ENCODE peak calls at places on chromosome 7, in eight cellular contexts. One of them, this sample, is unnamed.

GRCh38 chr7:92177362-92177761 is 1.6 kb downstream of the LRRD1 start:
- DNase-seq in sigmoid colon: no peak
- DNase-seq in IMR-90: peak; percentile 70
- DNase-seq in CD8-positive, alpha-beta T cell: no peak
- DNase-seq in OCI-LY7: no peak
- DNase-seq in Panc1: no peak
- DNase-seq in Peyer's patch: no peak
- DNase-seq in pancreas: no peak
- DNase-seq in this sample: peak; percentile 38

GRCh38 chr7:152733286-152733934 is 26.1 kb upstream of the ACTR3B start:
- DNase-seq in sigmoid colon: no peak
- DNase-seq in Panc1: no peak
- DNase-seq in pancreas: no peak
- DNase-seq in CD8-positive, alpha-beta T cell: no peak
- DNase-seq in Peyer's patch: no peak
- DNase-seq in IMR-90: no peak
- DNase-seq in OCI-LY7: no peak
- DNase-seq in this sample: peak; percentile 36

GRCh38 chr7:73521636-73522080 is 435 bp downstream of the BAZ1B start:
- DNase-seq in pancreas: peak; percentile 77
- DNase-seq in Peyer's patch: peak; percentile 55
- DNase-seq in OCI-LY7: peak; percentile 75
- DNase-seq in CD8-positive, alpha-beta T cell: no peak
- DNase-seq in Panc1: no peak
- DNase-seq in IMR-90: peak; percentile 20
- DNase-seq in sigmoid colon: no peak
- DNase-seq in this sample: peak; percentile 7

GRCh38 chr7:51789494-51789893 is 472.9 kb upstream of the COBL start:
- DNase-seq in OCI-LY7: no peak
- DNase-seq in pancreas: no peak
- DNase-seq in Panc1: no peak
- DNase-seq in sigmoid colon: no peak
- DNase-seq in IMR-90: no peak
- DNase-seq in Peyer's patch: no peak
- DNase-seq in CD8-positive, alpha-beta T cell: no peak
- DNase-seq in this sample: peak; percentile 10

GRCh38 chr7:101659706-101660105 is 30.6 kb upstream of the MYL10 start:
- DNase-seq in pancreas: no peak
- DNase-seq in Peyer's patch: no peak
- DNase-seq in OCI-LY7: no peak
- DNase-seq in Panc1: no peak
- DNase-seq in IMR-90: peak; percentile 11
- DNase-seq in CD8-positive, alpha-beta T cell: no peak
- DNase-seq in sigmoid colon: no peak
- DNase-seq in this sample: no peak

GRCh38 chr7:79740076-79740475 is 286.6 kb upstream of the MAGI2 start:
- DNase-seq in pancreas: no peak
- DNase-seq in sigmoid colon: no peak
- DNase-seq in IMR-90: no peak
- DNase-seq in Peyer's patch: no peak
- DNase-seq in OCI-LY7: no peak
- DNase-seq in CD8-positive, alpha-beta T cell: no peak
- DNase-seq in Panc1: no peak
- DNase-seq in this sample: no peak

GRCh38 chr7:102079140-102080002 is 207.3 kb upstream of the SH2B2 start:
- DNase-seq in sigmoid colon: no peak
- DNase-seq in Peyer's patch: no peak
- DNase-seq in Panc1: no peak
- DNase-seq in OCI-LY7: no peak
- DNase-seq in IMR-90: no peak
- DNase-seq in pancreas: no peak
- DNase-seq in CD8-positive, alpha-beta T cell: no peak
- DNase-seq in this sample: no peak

GRCh38 chr7:6252310-6252709 is 20.1 kb downstream of the CYTH3 start:
- DNase-seq in CD8-positive, alpha-beta T cell: no peak
- DNase-seq in pancreas: no peak
- DNase-seq in OCI-LY7: no peak
- DNase-seq in Peyer's patch: no peak
- DNase-seq in IMR-90: peak; percentile 48
- DNase-seq in sigmoid colon: no peak
- DNase-seq in Panc1: no peak
- DNase-seq in this sample: no peak

GRCh38 chr7:111380945-111381344 is 181.3 kb downstream of the IMMP2L start:
- DNase-seq in Panc1: no peak
- DNase-seq in Peyer's patch: no peak
- DNase-seq in CD8-positive, alpha-beta T cell: no peak
- DNase-seq in IMR-90: no peak
- DNase-seq in sigmoid colon: no peak
- DNase-seq in pancreas: no peak
- DNase-seq in OCI-LY7: no peak
- DNase-seq in this sample: no peak

GRCh38 chr7:136312592-136312991 is 335.4 kb upstream of the MTPN start:
- DNase-seq in CD8-positive, alpha-beta T cell: no peak
- DNase-seq in OCI-LY7: no peak
- DNase-seq in pancreas: no peak
- DNase-seq in Peyer's patch: no peak
- DNase-seq in IMR-90: no peak
- DNase-seq in sigmoid colon: no peak
- DNase-seq in Panc1: no peak
- DNase-seq in this sample: no peak

GRCh38 chr7:54989826-54990225 is 29.0 kb upstream of the EGFR start:
- DNase-seq in OCI-LY7: no peak
- DNase-seq in IMR-90: no peak
- DNase-seq in Peyer's patch: no peak
- DNase-seq in Panc1: no peak
- DNase-seq in CD8-positive, alpha-beta T cell: no peak
- DNase-seq in sigmoid colon: no peak
- DNase-seq in pancreas: no peak
- DNase-seq in this sample: no peak

GRCh38 chr7:103766630-103767029 is 222.8 kb downstream of the RELN start:
- DNase-seq in pancreas: no peak
- DNase-seq in OCI-LY7: no peak
- DNase-seq in Peyer's patch: no peak
- DNase-seq in CD8-positive, alpha-beta T cell: no peak
- DNase-seq in Panc1: no peak
- DNase-seq in sigmoid colon: no peak
- DNase-seq in IMR-90: no peak
- DNase-seq in this sample: no peak

GRCh38 chr7:129134356-129134972 is 10.0 kb upstream of the TSPAN33 start:
- DNase-seq in Panc1: no peak
- DNase-seq in CD8-positive, alpha-beta T cell: no peak
- DNase-seq in OCI-LY7: no peak
- DNase-seq in sigmoid colon: no peak
- DNase-seq in Peyer's patch: no peak
- DNase-seq in IMR-90: no peak
- DNase-seq in pancreas: no peak
- DNase-seq in this sample: peak; percentile 82

GRCh38 chr7:17654940-17655339 is 285.4 kb downstream of the SNX13 start:
- DNase-seq in IMR-90: peak; percentile 16
- DNase-seq in OCI-LY7: no peak
- DNase-seq in Panc1: no peak
- DNase-seq in sigmoid colon: no peak
- DNase-seq in Peyer's patch: no peak
- DNase-seq in CD8-positive, alpha-beta T cell: no peak
- DNase-seq in pancreas: no peak
- DNase-seq in this sample: peak; percentile 74

GRCh38 chr7:158327012-158327411 is 260.6 kb downstream of the PTPRN2 start:
- DNase-seq in Peyer's patch: no peak
- DNase-seq in IMR-90: no peak
- DNase-seq in CD8-positive, alpha-beta T cell: no peak
- DNase-seq in sigmoid colon: no peak
- DNase-seq in Panc1: no peak
- DNase-seq in pancreas: no peak
- DNase-seq in OCI-LY7: no peak
- DNase-seq in this sample: no peak

GRCh38 chr7:13540429-13540828 is 449.0 kb downstream of the ETV1 start:
- DNase-seq in OCI-LY7: no peak
- DNase-seq in IMR-90: peak; percentile 81
- DNase-seq in Peyer's patch: no peak
- DNase-seq in CD8-positive, alpha-beta T cell: no peak
- DNase-seq in sigmoid colon: no peak
- DNase-seq in pancreas: no peak
- DNase-seq in Panc1: no peak
- DNase-seq in this sample: no peak

GRCh38 chr7:45132708-45133320 is 21.3 kb upstream of the TBRG4 start:
- DNase-seq in sigmoid colon: no peak
- DNase-seq in OCI-LY7: no peak
- DNase-seq in pancreas: no peak
- DNase-seq in IMR-90: no peak
- DNase-seq in Peyer's patch: no peak
- DNase-seq in Panc1: no peak
- DNase-seq in CD8-positive, alpha-beta T cell: no peak
- DNase-seq in this sample: no peak

GRCh38 chr7:84181628-84182027 is 13.0 kb downstream of the SEMA3A start:
- DNase-seq in Peyer's patch: no peak
- DNase-seq in Panc1: no peak
- DNase-seq in IMR-90: no peak
- DNase-seq in pancreas: no peak
- DNase-seq in sigmoid colon: no peak
- DNase-seq in CD8-positive, alpha-beta T cell: no peak
- DNase-seq in OCI-LY7: no peak
- DNase-seq in this sample: no peak

GRCh38 chr7:45007571-45008328 is 7.7 kb downstream of the CCM2 start:
- DNase-seq in OCI-LY7: no peak
- DNase-seq in IMR-90: no peak
- DNase-seq in Peyer's patch: no peak
- DNase-seq in sigmoid colon: peak; percentile 25
- DNase-seq in CD8-positive, alpha-beta T cell: no peak
- DNase-seq in pancreas: no peak
- DNase-seq in Panc1: no peak
- DNase-seq in this sample: no peak

DNA sequence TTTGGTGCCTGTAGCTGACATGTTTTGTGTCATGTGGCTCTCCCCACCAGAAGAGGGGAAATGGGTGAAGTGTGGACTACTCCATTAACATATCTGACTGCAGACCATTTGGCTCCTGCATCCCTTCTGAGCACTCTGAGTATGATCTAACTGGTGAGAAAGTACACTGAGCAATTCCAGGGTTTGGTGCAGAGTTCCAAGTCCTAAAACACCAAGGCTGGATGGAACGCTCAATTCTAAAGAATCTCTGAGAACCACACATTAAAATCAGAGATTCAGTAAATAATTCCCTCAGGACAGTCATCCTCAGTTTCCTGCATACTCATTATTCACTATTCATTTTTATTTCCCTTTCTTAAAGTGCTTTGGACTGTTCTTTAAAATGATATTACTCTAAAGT is 22.8 kb upstream of the OSBPL3 start:
- DNase-seq in IMR-90: peak; percentile 50
- DNase-seq in CD8-positive, alpha-beta T cell: no peak
- DNase-seq in OCI-LY7: no peak
- DNase-seq in sigmoid colon: no peak
- DNase-seq in Panc1: no peak
- DNase-seq in pancreas: no peak
- DNase-seq in Peyer's patch: no peak
- DNase-seq in this sample: no peak
- TF ChIP-seq CTCF in IMR-90: no peak
- TF ChIP-seq CTCF in CD8-positive, alpha-beta T cell: no peak
- TF ChIP-seq CTCF in OCI-LY7: no peak
- TF ChIP-seq CTCF in sigmoid colon: no peak
- TF ChIP-seq CTCF in Panc1: no peak
- TF ChIP-seq CTCF in pancreas: no peak
- TF ChIP-seq CTCF in Peyer's patch: no peak
- TF ChIP-seq CTCF in this sample: no peak

DNA sequence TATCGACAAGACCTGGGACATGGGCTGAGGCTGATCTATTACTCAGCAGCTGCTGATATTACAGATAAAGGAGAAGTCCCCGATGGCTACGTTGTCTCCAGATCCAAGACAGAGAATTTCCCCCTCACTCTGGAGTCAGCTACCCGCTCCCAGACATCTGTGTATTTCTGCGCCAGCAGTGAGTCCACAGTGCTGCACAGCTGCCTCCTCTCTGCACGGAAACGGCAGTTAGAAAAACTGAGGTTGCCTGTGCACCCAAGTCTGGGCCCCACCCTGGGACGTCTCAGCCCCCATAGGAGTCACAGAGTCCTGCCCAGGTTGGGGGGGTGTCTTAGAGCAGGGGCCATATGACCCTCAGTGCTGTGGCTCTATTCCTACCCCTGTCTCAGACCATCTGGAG is 167.4 kb upstream of the PRSS58 start:
- DNase-seq in Panc1: no peak
- DNase-seq in OCI-LY7: no peak
- DNase-seq in sigmoid colon: no peak
- DNase-seq in pancreas: no peak
- DNase-seq in IMR-90: no peak
- DNase-seq in Peyer's patch: no peak
- DNase-seq in CD8-positive, alpha-beta T cell: no peak
- DNase-seq in this sample: no peak
- H3K4me3 ChIP-seq in Panc1: no peak overlapping the region
- H3K4me3 ChIP-seq in OCI-LY7: no peak overlapping the region
- H3K4me3 ChIP-seq in sigmoid colon: no peak overlapping the region
- H3K4me3 ChIP-seq in pancreas: no peak overlapping the region
- H3K4me3 ChIP-seq in IMR-90: no peak overlapping the region
- H3K4me3 ChIP-seq in Peyer's patch: no peak overlapping the region
- H3K4me3 ChIP-seq in CD8-positive, alpha-beta T cell: no peak overlapping the region
- H3K4me3 ChIP-seq in this sample: no peak overlapping the region

DNA sequence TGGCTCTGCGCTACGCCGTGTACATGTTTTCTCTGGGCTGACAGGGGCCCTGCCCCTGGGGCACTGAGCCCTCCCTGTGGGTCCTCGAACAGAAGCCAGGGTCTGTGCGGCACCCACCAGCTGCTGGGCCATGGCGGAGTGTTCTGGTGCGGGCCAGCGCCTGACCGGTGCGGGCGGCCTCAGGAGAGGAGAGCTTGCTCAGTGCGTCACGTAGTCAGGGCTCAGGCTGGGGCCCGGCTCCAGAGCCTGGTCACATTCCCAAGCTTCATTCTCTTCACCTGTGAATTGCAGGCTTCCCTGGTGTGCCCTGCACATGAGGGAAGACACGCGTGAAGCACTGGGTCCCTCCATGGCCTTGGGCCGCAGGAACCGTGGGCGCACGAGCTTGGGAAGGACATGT is 15.5 kb downstream of the GET4 start:
- DNase-seq in Panc1: no peak
- DNase-seq in CD8-positive, alpha-beta T cell: no peak
- DNase-seq in Peyer's patch: no peak
- DNase-seq in sigmoid colon: no peak
- DNase-seq in OCI-LY7: no peak
- DNase-seq in pancreas: peak; percentile 52
- DNase-seq in IMR-90: no peak
- DNase-seq in this sample: no peak
- H3K36me3 ChIP-seq in Panc1: peaks cover 3% of the 10 kb centered on the region
- H3K36me3 ChIP-seq in CD8-positive, alpha-beta T cell: peaks cover 66% of the 10 kb centered on the region
- H3K36me3 ChIP-seq in Peyer's patch: peaks cover 84% of the 10 kb centered on the region
- H3K36me3 ChIP-seq in sigmoid colon: peaks cover 63% of the 10 kb centered on the region
- H3K36me3 ChIP-seq in OCI-LY7: peaks cover 91% of the 10 kb centered on the region
- H3K36me3 ChIP-seq in pancreas: peaks cover 68% of the 10 kb centered on the region
- H3K36me3 ChIP-seq in IMR-90: peaks cover 69% of the 10 kb centered on the region
- H3K36me3 ChIP-seq in this sample: peaks cover 39% of the 10 kb centered on the region

GRCh38 chr7:88614736-88615135 is 144.8 kb upstream of the ZNF804B start:
- DNase-seq in pancreas: no peak
- DNase-seq in sigmoid colon: no peak
- DNase-seq in OCI-LY7: no peak
- DNase-seq in Panc1: no peak
- DNase-seq in IMR-90: no peak
- DNase-seq in CD8-positive, alpha-beta T cell: no peak
- DNase-seq in Peyer's patch: no peak
- DNase-seq in this sample: no peak
- TF ChIP-seq CTCF in pancreas: no peak
- TF ChIP-seq CTCF in sigmoid colon: no peak
- TF ChIP-seq CTCF in OCI-LY7: no peak
- TF ChIP-seq CTCF in Panc1: no peak
- TF ChIP-seq CTCF in IMR-90: no peak
- TF ChIP-seq CTCF in CD8-positive, alpha-beta T cell: no peak
- TF ChIP-seq CTCF in Peyer's patch: no peak
- TF ChIP-seq CTCF in this sample: no peak

GRCh38 chr7:768881-769504 is 41.9 kb upstream of the PRKAR1B start:
- DNase-seq in Panc1: no peak
- DNase-seq in pancreas: peak; percentile 69
- DNase-seq in Peyer's patch: no peak
- DNase-seq in CD8-positive, alpha-beta T cell: no peak
- DNase-seq in IMR-90: no peak
- DNase-seq in sigmoid colon: peak; percentile 82
- DNase-seq in OCI-LY7: no peak
- DNase-seq in this sample: no peak
- H3K4me3 ChIP-seq in Panc1: no peak overlapping the region
- H3K4me3 ChIP-seq in pancreas: no peak overlapping the region
- H3K4me3 ChIP-seq in Peyer's patch: no peak overlapping the region
- H3K4me3 ChIP-seq in CD8-positive, alpha-beta T cell: no peak overlapping the region
- H3K4me3 ChIP-seq in IMR-90: no peak overlapping the region
- H3K4me3 ChIP-seq in sigmoid colon: no peak overlapping the region
- H3K4me3 ChIP-seq in OCI-LY7: no peak overlapping the region
- H3K4me3 ChIP-seq in this sample: no peak overlapping the region